ENCODE peak calls at places on chromosomes 11 and 22, in ten cellular contexts. One of them, this sample, is unnamed.

GRCh38 chr11:121767433-121767832 is 314.7 kb upstream of the SORL1-AS1 start:
- DNase-seq in neural progenitor cell: no peak
- DNase-seq in astrocyte: no peak
- DNase-seq in HCT116: no peak
- DNase-seq in IMR-90: peak; percentile 50
- DNase-seq in H1: no peak
- DNase-seq in neuronal stem cell: no peak
- DNase-seq in hepatocyte: no peak
- DNase-seq in HepG2: no peak
- DNase-seq in GM23248: peak; percentile 42
- DNase-seq in this sample: no peak

GRCh38 chr11:15667127-15667725 is 552.5 kb downstream of the INSC start:
- DNase-seq in GM23248: no peak
- DNase-seq in neural progenitor cell: no peak
- DNase-seq in neuronal stem cell: no peak
- DNase-seq in astrocyte: peak; percentile 57
- DNase-seq in HepG2: no peak
- DNase-seq in H1: no peak
- DNase-seq in HCT116: no peak
- DNase-seq in hepatocyte: no peak
- DNase-seq in IMR-90: peak; percentile 70
- DNase-seq in this sample: no peak

GRCh38 chr22:46212195-46212594 is 37.9 kb downstream of the CDPF1 start:
- DNase-seq in IMR-90: no peak
- DNase-seq in neural progenitor cell: no peak
- DNase-seq in H1: no peak
- DNase-seq in neuronal stem cell: no peak
- DNase-seq in HCT116: no peak
- DNase-seq in hepatocyte: no peak
- DNase-seq in HepG2: no peak
- DNase-seq in astrocyte: no peak
- DNase-seq in GM23248: no peak
- DNase-seq in this sample: no peak

GRCh38 chr11:28481673-28482480 is 373.7 kb downstream of the METTL15 start:
- DNase-seq in H1: no peak
- DNase-seq in neural progenitor cell: peak; percentile 35
- DNase-seq in astrocyte: no peak
- DNase-seq in HepG2: no peak
- DNase-seq in IMR-90: no peak
- DNase-seq in HCT116: no peak
- DNase-seq in neuronal stem cell: no peak
- DNase-seq in hepatocyte: no peak
- DNase-seq in GM23248: no peak
- DNase-seq in this sample: no peak

GRCh38 chr11:45475135-45475534 is 189.0 kb upstream of the SYT13 start:
- DNase-seq in astrocyte: no peak
- DNase-seq in H1: no peak
- DNase-seq in HCT116: no peak
- DNase-seq in IMR-90: no peak
- DNase-seq in neuronal stem cell: no peak
- DNase-seq in hepatocyte: no peak
- DNase-seq in neural progenitor cell: no peak
- DNase-seq in GM23248: no peak
- DNase-seq in HepG2: no peak
- DNase-seq in this sample: no peak

GRCh38 chr22:24357547-24357946 is 69.9 kb upstream of the ADORA2A start:
- DNase-seq in HCT116: no peak
- DNase-seq in HepG2: no peak
- DNase-seq in astrocyte: no peak
- DNase-seq in H1: no peak
- DNase-seq in neural progenitor cell: peak; percentile 21
- DNase-seq in neuronal stem cell: no peak
- DNase-seq in hepatocyte: no peak
- DNase-seq in IMR-90: peak; percentile 7
- DNase-seq in GM23248: no peak
- DNase-seq in this sample: no peak

GRCh38 chr22:31045900-31046587 is 35.1 kb upstream of the SMTN start:
- DNase-seq in hepatocyte: no peak
- DNase-seq in HCT116: no peak
- DNase-seq in H1: no peak
- DNase-seq in neural progenitor cell: peak; percentile 16
- DNase-seq in HepG2: no peak
- DNase-seq in neuronal stem cell: no peak
- DNase-seq in astrocyte: no peak
- DNase-seq in GM23248: no peak
- DNase-seq in IMR-90: no peak
- DNase-seq in this sample: no peak

GRCh38 chr11:46948378-46949131 is 12.0 kb downstream of the CSTPP1 start:
- DNase-seq in neuronal stem cell: no peak
- DNase-seq in IMR-90: peak; percentile 91
- DNase-seq in HepG2: no peak
- DNase-seq in GM23248: peak; percentile 89
- DNase-seq in HCT116: no peak
- DNase-seq in H1: no peak
- DNase-seq in neural progenitor cell: no peak
- DNase-seq in astrocyte: peak; percentile 90
- DNase-seq in hepatocyte: peak; percentile 71
- DNase-seq in this sample: no peak

GRCh38 chr11:111327908-111328624 is 29.7 kb downstream of the POU2AF3 start:
- DNase-seq in GM23248: no peak
- DNase-seq in HCT116: no peak
- DNase-seq in HepG2: no peak
- DNase-seq in hepatocyte: no peak
- DNase-seq in IMR-90: no peak
- DNase-seq in neural progenitor cell: no peak
- DNase-seq in astrocyte: no peak
- DNase-seq in neuronal stem cell: no peak
- DNase-seq in H1: no peak
- DNase-seq in this sample: no peak

GRCh38 chr11:7019500-7020182 is 505 bp downstream of the ZNF214 start:
- DNase-seq in HepG2: no peak
- DNase-seq in IMR-90: peak; percentile 20
- DNase-seq in H1: peak; percentile 60
- DNase-seq in neuronal stem cell: no peak
- DNase-seq in neural progenitor cell: peak; percentile 67
- DNase-seq in astrocyte: peak; percentile 23
- DNase-seq in HCT116: no peak
- DNase-seq in GM23248: peak; percentile 63
- DNase-seq in hepatocyte: peak; percentile 55
- DNase-seq in this sample: no peak

GRCh38 chr11:17876827-17877226 is 136.0 kb downstream of the SERGEF start:
- DNase-seq in neuronal stem cell: no peak
- DNase-seq in HCT116: no peak
- DNase-seq in IMR-90: no peak
- DNase-seq in astrocyte: no peak
- DNase-seq in H1: no peak
- DNase-seq in GM23248: no peak
- DNase-seq in neural progenitor cell: no peak
- DNase-seq in HepG2: no peak
- DNase-seq in hepatocyte: no peak
- DNase-seq in this sample: no peak

GRCh38 chr11:102464859-102465500 is 12.4 kb upstream of the TMEM123 start:
- DNase-seq in GM23248: no peak
- DNase-seq in astrocyte: no peak
- DNase-seq in IMR-90: no peak
- DNase-seq in HCT116: no peak
- DNase-seq in hepatocyte: no peak
- DNase-seq in neural progenitor cell: no peak
- DNase-seq in HepG2: no peak
- DNase-seq in H1: no peak
- DNase-seq in neuronal stem cell: no peak
- DNase-seq in this sample: peak; percentile 5

GRCh38 chr22:33350391-33350955 is 292.3 kb upstream of the SYN3 start:
- DNase-seq in HCT116: no peak
- DNase-seq in astrocyte: no peak
- DNase-seq in H1: no peak
- DNase-seq in GM23248: no peak
- DNase-seq in HepG2: no peak
- DNase-seq in IMR-90: no peak
- DNase-seq in neural progenitor cell: no peak
- DNase-seq in neuronal stem cell: no peak
- DNase-seq in hepatocyte: no peak
- DNase-seq in this sample: no peak

GRCh38 chr11:83249972-83250593 is 36.1 kb downstream of the CCDC90B start:
- DNase-seq in HCT116: peak; percentile 21
- DNase-seq in GM23248: peak; percentile 69
- DNase-seq in H1: no peak
- DNase-seq in astrocyte: no peak
- DNase-seq in neuronal stem cell: no peak
- DNase-seq in HepG2: peak; percentile 24
- DNase-seq in hepatocyte: peak; percentile 62
- DNase-seq in neural progenitor cell: peak; percentile 39
- DNase-seq in IMR-90: peak; percentile 69
- DNase-seq in this sample: peak; percentile 54

GRCh38 chr11:67382481-67383136 is 9.2 kb upstream of the RAD9A start:
- DNase-seq in astrocyte: no peak
- DNase-seq in IMR-90: peak; percentile 69
- DNase-seq in neuronal stem cell: peak; percentile 75
- DNase-seq in HepG2: peak; percentile 67
- DNase-seq in hepatocyte: peak; percentile 88
- DNase-seq in HCT116: peak; percentile 69
- DNase-seq in GM23248: peak; percentile 86
- DNase-seq in neural progenitor cell: peak; percentile 85
- DNase-seq in H1: peak; percentile 94
- DNase-seq in this sample: peak; percentile 71

GRCh38 chr11:3916962-3917361 is 61.5 kb downstream of the STIM1 start:
- DNase-seq in HepG2: no peak
- DNase-seq in H1: no peak
- DNase-seq in neuronal stem cell: no peak
- DNase-seq in astrocyte: no peak
- DNase-seq in hepatocyte: no peak
- DNase-seq in IMR-90: no peak
- DNase-seq in GM23248: no peak
- DNase-seq in HCT116: no peak
- DNase-seq in neural progenitor cell: no peak
- DNase-seq in this sample: no peak

GRCh38 chr22:16806401-16806800 is 18.8 kb downstream of the XKR3 start:
- DNase-seq in H1: no peak
- DNase-seq in IMR-90: no peak
- DNase-seq in neural progenitor cell: no peak
- DNase-seq in HCT116: no peak
- DNase-seq in HepG2: no peak
- DNase-seq in hepatocyte: no peak
- DNase-seq in neuronal stem cell: no peak
- DNase-seq in astrocyte: no peak
- DNase-seq in GM23248: no peak
- DNase-seq in this sample: no peak

GRCh38 chr11:61516675-61517516 is 8.3 kb downstream of the LRRC10B start:
- DNase-seq in neural progenitor cell: peak; percentile 87
- DNase-seq in astrocyte: no peak
- DNase-seq in GM23248: peak; percentile 45
- DNase-seq in HCT116: no peak
- DNase-seq in hepatocyte: peak; percentile 54
- DNase-seq in IMR-90: no peak
- DNase-seq in neuronal stem cell: peak; percentile 74
- DNase-seq in H1: peak; percentile 96
- DNase-seq in HepG2: peak; percentile 8
- DNase-seq in this sample: peak; percentile 28

GRCh38 chr22:39628563-39629080 is 58.1 kb downstream of the CACNA1I start:
- DNase-seq in HepG2: no peak
- DNase-seq in GM23248: no peak
- DNase-seq in hepatocyte: no peak
- DNase-seq in neural progenitor cell: no peak
- DNase-seq in neuronal stem cell: no peak
- DNase-seq in astrocyte: no peak
- DNase-seq in H1: no peak
- DNase-seq in IMR-90: no peak
- DNase-seq in HCT116: no peak
- DNase-seq in this sample: no peak

GRCh38 chr11:57482782-57483569 is 22.6 kb downstream of the RTN4RL2 start:
- DNase-seq in IMR-90: peak; percentile 21
- DNase-seq in GM23248: peak; percentile 74
- DNase-seq in hepatocyte: peak; percentile 81
- DNase-seq in astrocyte: no peak
- DNase-seq in HepG2: no peak
- DNase-seq in neuronal stem cell: peak; percentile 55
- DNase-seq in H1: peak; percentile 91
- DNase-seq in HCT116: no peak
- DNase-seq in neural progenitor cell: peak; percentile 83
- DNase-seq in this sample: peak; percentile 50
- H3K4me3 ChIP-seq in IMR-90: peak overlapping the region; percentile 35
- H3K4me3 ChIP-seq in GM23248: peak overlapping the region; percentile 78
- H3K4me3 ChIP-seq in hepatocyte: peak overlapping the region; percentile 52
- H3K4me3 ChIP-seq in astrocyte: no peak overlapping the region
- H3K4me3 ChIP-seq in HepG2: no peak overlapping the region
- H3K4me3 ChIP-seq in neuronal stem cell: peak overlapping the region; percentile 83
- H3K4me3 ChIP-seq in H1: peak overlapping the region; percentile 78
- H3K4me3 ChIP-seq in HCT116: no peak overlapping the region
- H3K4me3 ChIP-seq in neural progenitor cell: peak overlapping the region; percentile 67
- H3K4me3 ChIP-seq in this sample: peak overlapping the region; percentile 59

GRCh38 chr11:105389952-105390351 is 219.9 kb upstream of the GRIA4 start:
- DNase-seq in H1: peak; percentile 46
- DNase-seq in HepG2: no peak
- DNase-seq in GM23248: no peak
- DNase-seq in astrocyte: no peak
- DNase-seq in neural progenitor cell: no peak
- DNase-seq in HCT116: no peak
- DNase-seq in hepatocyte: no peak
- DNase-seq in neuronal stem cell: no peak
- DNase-seq in IMR-90: no peak
- DNase-seq in this sample: no peak
- H2AFZ ChIP-seq in H1: peak overlapping the region; percentile 4
- H2AFZ ChIP-seq in HepG2: no peak overlapping the region
- H2AFZ ChIP-seq in GM23248: no peak overlapping the region
- H2AFZ ChIP-seq in astrocyte: no peak overlapping the region
- H2AFZ ChIP-seq in neural progenitor cell: no peak overlapping the region
- H2AFZ ChIP-seq in HCT116: no peak overlapping the region
- H2AFZ ChIP-seq in hepatocyte: no peak overlapping the region
- H2AFZ ChIP-seq in neuronal stem cell: peak overlapping the region; percentile 3
- H2AFZ ChIP-seq in IMR-90: no peak overlapping the region
- H2AFZ ChIP-seq in this sample: no peak overlapping the region

GRCh38 chr11:96748639-96749370 is 359.0 kb downstream of the JRKL start:
- DNase-seq in IMR-90: peak; percentile 46
- DNase-seq in H1: no peak
- DNase-seq in HCT116: no peak
- DNase-seq in hepatocyte: no peak
- DNase-seq in GM23248: peak; percentile 69
- DNase-seq in neuronal stem cell: no peak
- DNase-seq in neural progenitor cell: no peak
- DNase-seq in HepG2: no peak
- DNase-seq in astrocyte: peak; percentile 40
- DNase-seq in this sample: no peak

GRCh38 chr11:96741068-96741467 is 351.3 kb downstream of the JRKL start:
- DNase-seq in astrocyte: peak; percentile 57
- DNase-seq in neuronal stem cell: no peak
- DNase-seq in IMR-90: peak; percentile 22
- DNase-seq in neural progenitor cell: no peak
- DNase-seq in HCT116: no peak
- DNase-seq in HepG2: no peak
- DNase-seq in H1: no peak
- DNase-seq in GM23248: peak; percentile 61
- DNase-seq in hepatocyte: no peak
- DNase-seq in this sample: no peak

GRCh38 chr11:96744697-96745096 is 354.9 kb downstream of the JRKL start:
- DNase-seq in neural progenitor cell: no peak
- DNase-seq in HCT116: no peak
- DNase-seq in H1: no peak
- DNase-seq in HepG2: no peak
- DNase-seq in IMR-90: peak; percentile 16
- DNase-seq in neuronal stem cell: no peak
- DNase-seq in astrocyte: no peak
- DNase-seq in hepatocyte: no peak
- DNase-seq in GM23248: peak; percentile 43
- DNase-seq in this sample: no peak
- H3K4me3 ChIP-seq in neural progenitor cell: no peak overlapping the region
- H3K4me3 ChIP-seq in HCT116: no peak overlapping the region
- H3K4me3 ChIP-seq in H1: no peak overlapping the region
- H3K4me3 ChIP-seq in HepG2: no peak overlapping the region
- H3K4me3 ChIP-seq in IMR-90: no peak overlapping the region
- H3K4me3 ChIP-seq in neuronal stem cell: no peak overlapping the region
- H3K4me3 ChIP-seq in astrocyte: no peak overlapping the region
- H3K4me3 ChIP-seq in hepatocyte: no peak overlapping the region
- H3K4me3 ChIP-seq in GM23248: no peak overlapping the region
- H3K4me3 ChIP-seq in this sample: no peak overlapping the region

GRCh38 chr11:80157447-80157846 is 716.6 kb upstream of the TENM4 start:
- DNase-seq in HepG2: no peak
- DNase-seq in HCT116: no peak
- DNase-seq in astrocyte: no peak
- DNase-seq in GM23248: no peak
- DNase-seq in neuronal stem cell: no peak
- DNase-seq in hepatocyte: no peak
- DNase-seq in H1: no peak
- DNase-seq in IMR-90: no peak
- DNase-seq in neural progenitor cell: no peak
- DNase-seq in this sample: no peak
- H2AFZ ChIP-seq in HepG2: no peak overlapping the region
- H2AFZ ChIP-seq in HCT116: no peak overlapping the region
- H2AFZ ChIP-seq in astrocyte: no peak overlapping the region
- H2AFZ ChIP-seq in GM23248: no peak overlapping the region
- H2AFZ ChIP-seq in neuronal stem cell: peak overlapping the region; percentile 43
- H2AFZ ChIP-seq in hepatocyte: no peak overlapping the region
- H2AFZ ChIP-seq in H1: peak overlapping the region; percentile 31
- H2AFZ ChIP-seq in IMR-90: no peak overlapping the region
- H2AFZ ChIP-seq in neural progenitor cell: no peak overlapping the region
- H2AFZ ChIP-seq in this sample: no peak overlapping the region